ENCODE peak calls at places on chromosomes 7 and 10, in five cellular contexts. V is midbrain, I is iPS DF 6.9, D is nucleus accumbens, R is GM04504. L is an unnamed sample.

GRCh38 chr10:60646966-60647796 is 131.1 kb upstream of the CDK1 start:
- DNase-seq in V (peak), D (no peak), I (peak), R (peak), L (peak)

GRCh38 chr7:23689165-23689564 is 9.2 kb downstream of the FAM221A start:
- DNase-seq in R (no peak), D (no peak), I (no peak), V (no peak), L (no peak)

GRCh38 chr7:121313793-121314676 is 14.8 kb upstream of the WNT16 start:
- DNase-seq in V (no peak), R (no peak), I (no peak), D (no peak), L (no peak)

GRCh38 chr7:109076561-109076960 is 506.9 kb downstream of the DNAJB9 start:
- DNase-seq in D (no peak), R (no peak), V (no peak), I (no peak), L (no peak)

GRCh38 chr7:128318696-128319095 is 25.0 kb downstream of the RBM28 start:
- DNase-seq in R (no peak), D (no peak), I (no peak), V (no peak), L (no peak)

GRCh38 chr10:44935201-44935960 is 24.2 kb upstream of the RASSF4 start:
- DNase-seq in R (peak), V (peak), I (no peak), D (peak), L (no peak)

GRCh38 chr10:22984066-22984465 is 56.2 kb downstream of the ARMC3 start:
- DNase-seq in V (no peak), I (no peak), D (no peak), R (no peak), L (no peak)

GRCh38 chr7:103727982-103728610 is 261.4 kb downstream of the RELN start:
- DNase-seq in V (no peak), D (no peak), R (no peak), I (no peak), L (peak)

GRCh38 chr7:85154282-85154937 is 32.4 kb downstream of the SEMA3D start:
- DNase-seq in D (no peak), R (no peak), V (no peak), I (no peak), L (no peak)

GRCh38 chr10:113808168-113808567 is 45.7 kb downstream of the DCLRE1A start:
- DNase-seq in V (no peak), R (no peak), D (no peak), I (no peak), L (no peak)

GRCh38 chr10:129836253-129836652 is 127.8 kb downstream of the EBF3 start:
- DNase-seq in R (no peak), V (no peak), I (no peak), D (no peak), L (no peak)

GRCh38 chr10:95266674-95267095 is 24.1 kb downstream of the PDLIM1 start:
- DNase-seq in V (no peak), I (no peak), D (no peak), R (peak), L (no peak)

GRCh38 chr10:85105614-85106013 is 777.2 kb downstream of the CCSER2 start:
- DNase-seq in I (peak), R (no peak), D (no peak), V (no peak), L (no peak)

GRCh38 chr7:135856356-135857144 is 107.9 kb upstream of the FAM180A start:
- DNase-seq in D (no peak), R (peak), I (no peak), V (no peak), L (no peak)

GRCh38 chr7:150740053-150740452 is 2.8 kb downstream of the GIMAP5 start:
- DNase-seq in V (no peak), R (no peak), I (no peak), D (no peak), L (no peak)

GRCh38 chr10:8418631-8419030 is 364.1 kb downstream of the GATA3 start:
- DNase-seq in R (no peak), D (no peak), V (no peak), I (no peak), L (no peak)

GRCh38 chr7:28045592-28045991 is 135.0 kb downstream of the JAZF1 start:
- DNase-seq in V (no peak), I (no peak), D (no peak), R (no peak), L (no peak)

GRCh38 chr7:2169923-2170575 is 62.7 kb downstream of the MAD1L1 start:
- DNase-seq in V (no peak), D (no peak), I (no peak), R (no peak), L (no peak)